ENCODE peak calls at places on chromosomes 13 and 19, in eight cellular contexts. R is NCI-H2171, P is uterus, G is omental fat pad, H is EL, Y is neural crest cell, E is nephron progenitor cell, L is NAMALWA. I is an unnamed sample.

GRCh38 chr19:21221653-21222052 is 79.8 kb downstream of the ZNF431 start:
- DNase-seq in R (no peak), P (no peak), G (no peak), H (peak), Y (no peak), E (no peak), L (no peak), I (no peak)

GRCh38 chr13:98173431-98173921 is 3.6 kb downstream of the RNF113B start:
- DNase-seq in R (no peak), P (peak), G (no peak), H (peak), Y (no peak), E (no peak), L (no peak), I (no peak)

GRCh38 chr13:66399873-66400272 is 830.3 kb downstream of the PCDH9 start:
- DNase-seq in R (no peak), P (no peak), G (no peak), H (no peak), Y (no peak), E (no peak), L (no peak), I (no peak)

GRCh38 chr19:1847684-1848398 is 442 bp downstream of the REXO1 start:
- DNase-seq in R (no peak), P (peak), G (no peak), H (peak), Y (no peak), E (peak), L (peak), I (no peak)

GRCh38 chr19:10120538-10121198 is 969 bp upstream of the EIF3G start:
- DNase-seq in R (no peak), P (peak), G (no peak), H (peak), Y (no peak), E (no peak), L (no peak), I (peak)

GRCh38 chr19:1181606-1182005 is 7.5 kb upstream of the SBNO2 start:
- DNase-seq in R (no peak), P (no peak), G (no peak), H (no peak), Y (no peak), E (no peak), L (no peak), I (no peak)

GRCh38 chr19:14059093-14059480 is 2.8 kb downstream of the PALM3 start:
- DNase-seq in R (no peak), P (no peak), G (no peak), H (no peak), Y (peak), E (peak), L (no peak), I (no peak)

GRCh38 chr19:33358408-33358807 is 15.1 kb upstream of the CEBPG start:
- DNase-seq in R (no peak), P (no peak), G (no peak), H (no peak), Y (no peak), E (no peak), L (no peak), I (no peak)

GRCh38 chr13:114140131-114140908 is 7.9 kb upstream of the RASA3 start:
- DNase-seq in R (no peak), P (no peak), G (no peak), H (no peak), Y (no peak), E (no peak), L (no peak), I (no peak)

I was measured in pulmonary artery endothelial cell.